ENCODE peak calls at places on chromosomes 1 and 21, in four cellular contexts. S is prostate gland, H is fibroblast of lung, Z is uterus. G is an unnamed sample.

GRCh38 chr1:31617917-31618746 is 643 bp downstream of the HCRTR1 start:
- DNase-seq in Z (peak; percentile 35), H (peak; percentile 26), S (no peak), G (no peak)

GRCh38 chr1:32151319-32151787 is 28.1 kb upstream of the TXLNA start:
- DNase-seq in H (peak; percentile 78), Z (no peak), S (no peak), G (no peak)

GRCh38 chr21:33578959-33579542 is 9.4 kb downstream of the DONSON start:
- DNase-seq in S (no peak), H (peak; percentile 38), Z (no peak), G (no peak)

GRCh38 chr1:85576642-85577420 is 3.7 kb upstream of the CCN1 start:
- DNase-seq in H (peak; percentile 90), S (peak; percentile 76), Z (peak; percentile 92), G (peak; percentile 96)

GRCh38 chr1:203290261-203291089 is 14.8 kb upstream of the BTG2 start:
- DNase-seq in S (peak; percentile 97), Z (peak; percentile 94), H (peak; percentile 82), G (peak; percentile 99)

GRCh38 chr1:17167041-17167782 is 37.7 kb upstream of the PADI1 start:
- DNase-seq in H (peak; percentile 26), Z (no peak), S (no peak), G (no peak)

GRCh38 chr1:16286122-16286521 is 49.1 kb upstream of the CPLANE2 start:
- DNase-seq in H (no peak), Z (no peak), S (no peak), G (no peak)

GRCh38 chr1:23925279-23925678 is 12.1 kb upstream of the CNR2 start:
- DNase-seq in H (no peak), S (no peak), Z (no peak), G (no peak)

GRCh38 chr1:151553659-151554058 is 13.6 kb downstream of the TUFT1 start:
- DNase-seq in S (no peak), Z (no peak), H (peak; percentile 89), G (no peak)

GRCh38 chr1:59699227-59699847 is 115.4 kb upstream of the HOOK1 start:
- DNase-seq in S (no peak), H (peak; percentile 25), Z (no peak), G (no peak)

GRCh38 chr1:20365421-20366075 is 74.9 kb downstream of the VWA5B1 start:
- DNase-seq in S (no peak), Z (no peak), H (no peak), G (no peak)

GRCh38 chr1:241081473-241081872 is 275.5 kb downstream of the RGS7 start:
- DNase-seq in H (peak; percentile 5), Z (no peak), S (no peak), G (no peak)

GRCh38 chr1:80962559-80962958 is 838.2 kb upstream of the ADGRL2 start:
- DNase-seq in H (no peak), Z (no peak), S (no peak), G (no peak)

GRCh38 chr21:46328151-46328550 is 4.2 kb downstream of the PCNT start:
- DNase-seq in S (no peak), Z (no peak), H (no peak), G (no peak)

GRCh38 chr1:19338323-19338762 is 26.2 kb downstream of the SLC66A1 start:
- DNase-seq in Z (no peak), S (peak; percentile 71), H (no peak), G (no peak)

GRCh38 chr1:212488436-212489283 is 55.9 kb downstream of the NENF start:
- DNase-seq in S (no peak), Z (peak; percentile 82), H (peak; percentile 83), G (peak; percentile 89)

GRCh38 chr1:181390350-181391080 is 92.8 kb upstream of the CACNA1E start:
- DNase-seq in H (no peak), S (no peak), Z (no peak), G (no peak)

GRCh38 chr1:202007703-202008489 is 2.5 kb upstream of the ELF3 start:
- DNase-seq in H (no peak), Z (no peak), S (peak; percentile 85), G (no peak)

GRCh38 chr1:998905-999796 is 746 bp downstream of the HES4 start:
- DNase-seq in S (no peak), H (no peak), Z (peak; percentile 30), G (no peak)

GRCh38 chr1:25658791-25659431 is 42.3 kb downstream of the MAN1C1 start:
- DNase-seq in S (peak; percentile 49), H (no peak), Z (peak; percentile 84), G (peak; percentile 83)

GRCh38 chr1:93671090-93671743 is 10.4 kb downstream of the BCAR3 start:
- DNase-seq in Z (no peak), S (no peak), H (no peak), G (no peak)
- H3K4me1 ChIP-seq in Z (no peaks in the 10 kb centered on the region), S (peaks cover 7% of the 10 kb centered on the region), H (peaks cover 40% of the 10 kb centered on the region), G (peaks cover 53% of the 10 kb centered on the region)

DNA sequence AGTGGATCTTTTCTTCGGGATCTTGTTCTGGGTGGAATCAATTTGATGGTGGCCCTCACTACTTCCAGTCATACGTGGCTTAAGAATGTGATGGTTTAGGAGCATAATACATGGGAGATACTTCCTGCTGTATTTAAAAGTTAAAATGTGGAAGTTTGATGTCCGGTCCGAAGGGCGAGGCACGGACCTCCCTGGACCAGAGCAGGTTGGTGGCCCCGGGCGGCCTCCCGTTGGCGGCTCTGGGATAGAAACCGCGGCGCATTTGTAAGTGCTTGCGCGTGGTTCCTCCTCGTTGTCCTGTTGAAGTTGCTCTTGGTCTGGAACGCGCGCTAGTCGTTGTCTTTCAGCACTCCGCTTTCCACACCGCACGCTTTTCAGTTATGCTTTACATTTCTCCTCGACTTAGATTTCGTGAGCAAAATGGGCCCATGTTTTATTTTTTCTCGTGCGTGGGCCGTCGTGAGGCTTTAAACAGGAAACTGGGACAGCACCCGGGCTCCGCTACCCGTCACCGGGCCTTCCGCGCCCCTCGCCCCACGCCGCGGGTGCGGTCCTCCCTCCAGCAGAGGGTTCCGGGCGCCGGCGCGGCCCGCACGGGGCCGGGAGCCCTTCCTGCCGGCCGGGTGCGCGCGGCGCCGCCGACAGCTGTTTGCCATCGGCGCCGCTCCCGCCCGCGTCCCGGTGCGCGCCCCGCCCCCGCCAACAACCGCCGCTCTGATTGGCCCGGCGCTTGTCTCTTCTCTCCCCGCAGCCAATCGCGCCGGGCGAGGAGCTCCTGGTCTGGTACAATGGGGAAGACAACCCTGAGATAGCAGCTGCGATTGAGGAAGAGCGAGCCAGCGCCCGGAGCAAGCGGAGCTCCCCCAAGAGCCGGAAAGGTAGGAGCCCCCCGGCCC is 48.9 kb downstream of the PRDM2 start:
- DNase-seq in Z (peak; percentile 97), S (peak; percentile 98), H (peak; percentile 95), G (peak; percentile 95)
- TF ChIP-seq CTCF in Z (no peak), S (no peak), H (no peak), G (no peak)

DNA sequence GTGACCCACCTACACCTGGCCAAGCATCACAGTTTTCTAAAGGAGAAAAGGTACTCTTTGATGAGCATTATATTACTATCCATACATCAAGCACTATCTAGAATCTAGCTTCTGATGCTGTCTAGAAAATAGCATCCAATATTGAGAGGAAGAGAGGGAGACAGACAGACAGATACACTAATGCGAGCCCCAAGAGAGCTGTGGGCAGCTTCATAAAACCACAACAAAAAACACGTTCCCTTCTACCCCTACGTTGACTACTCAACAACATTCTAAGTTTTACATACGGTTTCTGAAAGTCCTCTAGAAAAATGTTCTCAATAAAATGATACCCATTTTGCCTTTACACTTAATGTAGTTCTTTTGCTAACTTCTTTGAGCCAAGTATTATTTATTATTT is 221.8 kb downstream of the SLC45A1 start:
- DNase-seq in Z (no peak), H (no peak), S (no peak), G (no peak)
- H3K4me1 ChIP-seq in Z (no peaks in the 10 kb centered on the region), H (peaks cover 4% of the 10 kb centered on the region), S (peaks cover 14% of the 10 kb centered on the region), G (peaks cover 4% of the 10 kb centered on the region)

DNA sequence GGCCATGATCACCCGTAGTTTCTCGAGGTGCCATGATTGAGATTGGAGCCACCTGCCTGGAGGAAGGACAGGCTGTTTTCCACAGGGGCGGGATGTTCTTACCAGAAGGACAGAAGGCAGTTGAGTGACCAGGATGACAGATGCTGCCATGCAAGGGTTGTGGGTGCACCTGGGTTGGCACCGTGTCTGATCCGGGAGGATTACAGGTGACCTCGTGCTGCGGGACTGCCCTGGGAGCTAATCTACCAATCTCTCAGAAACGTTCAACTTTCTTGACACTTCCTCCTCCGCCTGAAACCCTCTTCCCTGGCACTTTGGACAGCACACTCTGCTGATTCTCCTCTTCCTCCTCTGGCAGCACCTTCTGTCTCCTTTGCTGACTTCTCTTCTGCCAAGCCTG is 13.8 kb upstream of the SLC6A9 start:
- DNase-seq in Z (no peak), S (no peak), H (no peak), G (no peak)
- TF ChIP-seq CTCF in Z (no peak), S (no peak), H (no peak), G (no peak)

G was measured in ascending aorta.